ENCODE peak calls at places on chromosomes 2 and 18, in nine cellular contexts. T is GM12865; V is non-pigmented ciliary epithelial cell; W is SHP77; Z is H9; L is stimulated activated CD8-positive, alpha-beta memory T cell treated with anti-CD3 and anti-CD28 coated beads, Interleukin-15, amount 100 ng/mL, for 48 hours; B is iris pigment epithelial cell; P is ELR; D is SIG-M5. Y is an unnamed sample.

GRCh38 chr18:11808001-11808855 is 43.0 kb upstream of the CHMP1B start:
- DNase-seq in T (no peak), V (no peak), W (no peak), Z (peak; percentile 77), L (no peak), B (peak; percentile 62), P (peak; percentile 74), D (no peak), Y (peak; percentile 34)

GRCh38 chr2:142140434-142140845 is 9.6 kb upstream of the LRP1B start:
- DNase-seq in T (peak; percentile 14), V (no peak), W (peak; percentile 1), Z (no peak), L (no peak), B (peak; percentile 29), P (peak; percentile 69), D (no peak), Y (no peak)

GRCh38 chr2:60480089-60480773 is 73.2 kb downstream of the BCL11A start:
- DNase-seq in T (no peak), V (no peak), W (no peak), Z (peak; percentile 24), L (no peak), B (no peak), P (no peak), D (no peak), Y (no peak)

GRCh38 chr2:25620077-25620476 is 53.3 kb downstream of the DTNB start:
- DNase-seq in T (no peak), V (no peak), W (no peak), Z (no peak), L (no peak), B (peak; percentile 34), P (no peak), D (no peak), Y (no peak)

GRCh38 chr2:147760984-147761383 is 83.8 kb upstream of the ACVR2A start:
- DNase-seq in T (no peak), V (no peak), W (no peak), Z (no peak), L (no peak), B (no peak), P (peak; percentile 28), D (no peak), Y (no peak)

GRCh38 chr2:45141883-45142866 is 132.9 kb upstream of the SIX2 start:
- DNase-seq in T (peak; percentile 28), V (no peak), W (no peak), Z (no peak), L (no peak), B (no peak), P (no peak), D (no peak), Y (no peak)

GRCh38 chr18:58998421-58999203 is 133.9 kb downstream of the ZNF532 start:
- DNase-seq in T (no peak), V (no peak), W (no peak), Z (no peak), L (no peak), B (peak; percentile 61), P (peak; percentile 87), D (no peak), Y (peak; percentile 59)

GRCh38 chr2:135086222-135086621 is 34.1 kb downstream of the RAB3GAP1 start:
- DNase-seq in T (no peak), V (no peak), W (no peak), Z (no peak), L (no peak), B (no peak), P (no peak), D (no peak), Y (no peak)

GRCh38 chr2:240374085-240374907 is 61.2 kb upstream of the GPC1 start:
- DNase-seq in T (no peak), V (peak; percentile 59), W (no peak), Z (no peak), L (no peak), B (peak; percentile 75), P (peak; percentile 92), D (no peak), Y (peak; percentile 38)

GRCh38 chr2:170396799-170397459 is 219.0 kb downstream of the MYO3B start:
- DNase-seq in T (no peak), V (no peak), W (no peak), Z (no peak), L (no peak), B (peak; percentile 21), P (peak; percentile 41), D (no peak), Y (no peak)

GRCh38 chr18:33761363-33761762 is 183.3 kb downstream of the ASXL3 start:
- DNase-seq in T (peak; percentile 40), V (no peak), W (peak; percentile 22), Z (no peak), L (no peak), B (peak; percentile 12), P (peak; percentile 0), D (no peak), Y (no peak)

GRCh38 chr18:48073231-48073930 is 142.9 kb upstream of the SMAD2 start:
- DNase-seq in T (no peak), V (no peak), W (no peak), Z (no peak), L (no peak), B (no peak), P (no peak), D (no peak), Y (no peak)

GRCh38 chr2:170248574-170249393 is 70.8 kb downstream of the MYO3B start:
- DNase-seq in T (no peak), V (no peak), W (no peak), Z (no peak), L (no peak), B (no peak), P (no peak), D (no peak), Y (no peak)

GRCh38 chr18:43875496-43875895 is 598.2 kb upstream of the SYT4 start:
- DNase-seq in T (no peak), V (no peak), W (no peak), Z (no peak), L (no peak), B (peak; percentile 69), P (no peak), D (no peak), Y (no peak)

GRCh38 chr2:224453892-224454291 is 52.0 kb upstream of the FAM124B start:
- DNase-seq in T (no peak), V (no peak), W (no peak), Z (no peak), L (no peak), B (no peak), P (no peak), D (no peak), Y (no peak)

GRCh38 chr2:85119900-85120299 is 13.3 kb upstream of the TCF7L1 start:
- DNase-seq in T (no peak), V (no peak), W (no peak), Z (peak; percentile 86), L (no peak), B (no peak), P (no peak), D (no peak), Y (no peak)

GRCh38 chr18:56831988-56832387 is 180.8 kb downstream of the WDR7 start:
- DNase-seq in T (no peak), V (peak; percentile 44), W (no peak), Z (peak; percentile 41), L (no peak), B (peak; percentile 89), P (no peak), D (no peak), Y (no peak)

GRCh38 chr18:76573325-76574025 is 78.4 kb upstream of the ZNF516 start:
- DNase-seq in T (no peak), V (no peak), W (peak; percentile 69), Z (no peak), L (no peak), B (peak; percentile 87), P (peak; percentile 86), D (peak; percentile 55), Y (peak; percentile 43)

GRCh38 chr2:158970522-158970855 is 2.0 kb downstream of the TANC1 start:
- DNase-seq in T (no peak), V (no peak), W (no peak), Z (no peak), L (no peak), B (no peak), P (peak; percentile 28), D (no peak), Y (no peak)

GRCh38 chr2:26401739-26402541 is at the start of gene DRC1:
- DNase-seq in T (no peak), V (peak; percentile 13), W (peak; percentile 83), Z (peak; percentile 94), L (peak; percentile 32), B (peak; percentile 78), P (peak; percentile 61), D (no peak), Y (peak; percentile 23)

GRCh38 chr18:46706968-46707367 is 49.9 kb downstream of the ST8SIA5 start:
- DNase-seq in T (no peak), V (no peak), W (no peak), Z (no peak), L (no peak), B (no peak), P (peak; percentile 67), D (no peak), Y (no peak)

GRCh38 chr2:169528271-169528701 is 18.8 kb downstream of the KLHL41 start:
- DNase-seq in T (peak; percentile 77), V (no peak), W (peak; percentile 8), Z (peak; percentile 63), L (peak; percentile 49), B (peak; percentile 46), P (peak; percentile 74), D (no peak), Y (no peak)

GRCh38 chr2:31081497-31081896 is 56.7 kb downstream of the GALNT14 start:
- DNase-seq in T (no peak), V (no peak), W (no peak), Z (no peak), L (no peak), B (no peak), P (no peak), D (no peak), Y (no peak)

GRCh38 chr2:85792783-85793441 is 39.1 kb downstream of the ATOH8 start:
- DNase-seq in T (no peak), V (peak; percentile 31), W (no peak), Z (no peak), L (no peak), B (peak; percentile 88), P (peak; percentile 81), D (no peak), Y (no peak)

GRCh38 chr2:118699816-118700215 is 147.6 kb downstream of the EN1 start:
- DNase-seq in T (no peak), V (no peak), W (no peak), Z (no peak), L (no peak), B (no peak), P (no peak), D (no peak), Y (no peak)

GRCh38 chr18:79459946-79460345 is 64.2 kb downstream of the NFATC1 start:
- DNase-seq in T (no peak), V (no peak), W (no peak), Z (no peak), L (no peak), B (no peak), P (no peak), D (no peak), Y (no peak)

GRCh38 chr2:118056165-118056534 is 32.1 kb upstream of the INSIG2 start:
- DNase-seq in T (peak; percentile 86), V (no peak), W (no peak), Z (no peak), L (no peak), B (no peak), P (no peak), D (peak; percentile 80), Y (no peak)